ENCODE peak calls at places on chromosomes 5 and 9, in ten cellular contexts. B, T, D, R, L, V, U, M, X and O are unnamed samples.

GRCh38 chr9:37436540-37436939 is 14.0 kb downstream of the GRHPR start:
- DNase-seq in V (no peak), T (no peak), D (no peak), M (peak), U (no peak), B (no peak), R (no peak), L (no peak), X (no peak), O (no peak)

GRCh38 chr9:93372391-93372790 is 79.1 kb upstream of the FAM120A start:
- DNase-seq in M (no peak), V (no peak), T (no peak), U (no peak), D (no peak), B (no peak), R (no peak), X (no peak), L (no peak), O (no peak)

GRCh38 chr9:119164716-119165115 is 204.5 kb downstream of the BRINP1 start:
- DNase-seq in R (no peak), T (no peak), L (no peak), V (no peak), B (no peak), D (no peak), U (no peak), X (no peak), M (no peak), O (no peak)

GRCh38 chr5:151691706-151692105 is 5.0 kb upstream of the SPARC start:
- DNase-seq in R (peak), B (no peak), L (no peak), T (no peak), V (no peak), D (no peak), U (no peak), X (no peak), M (no peak), O (no peak)

GRCh38 chr9:105359899-105360298 is 87.9 kb upstream of the FSD1L start:
- DNase-seq in V (no peak), X (peak), B (peak), R (peak), T (no peak), U (no peak), L (no peak), D (peak), M (no peak), O (peak)

GRCh38 chr9:136881691-136882108 is 4.6 kb upstream of the TRAF2 start:
- DNase-seq in X (peak), D (no peak), M (no peak), V (no peak), B (peak), T (peak), U (peak), R (peak), L (no peak), O (no peak)

GRCh38 chr5:31161772-31162171 is 31.7 kb upstream of the CDH6 start:
- DNase-seq in T (no peak), U (no peak), V (peak), M (no peak), D (peak), L (no peak), R (peak), X (no peak), B (no peak), O (no peak)

GRCh38 chr5:82325155-82325554 is 47.0 kb upstream of the RPS23 start:
- DNase-seq in L (no peak), X (no peak), M (no peak), T (no peak), R (no peak), U (no peak), B (no peak), V (no peak), D (no peak), O (no peak)

GRCh38 chr5:6311568-6312501 is 66.5 kb downstream of the MED10 start:
- DNase-seq in R (no peak), U (no peak), T (no peak), V (no peak), X (no peak), M (peak), D (no peak), B (no peak), L (no peak), O (no peak)

GRCh38 chr5:150350524-150351344 is 6.8 kb upstream of the TCOF1 start:
- DNase-seq in M (peak), L (peak), U (peak), R (peak), V (peak), X (peak), B (peak), T (peak), D (peak), O (peak)

GRCh38 chr5:122091942-122092600 is 14.0 kb upstream of the LOX start:
- DNase-seq in V (peak), R (peak), M (no peak), U (no peak), L (no peak), X (peak), D (peak), T (no peak), B (peak), O (peak)

GRCh38 chr9:118029425-118029824 is 325.2 kb downstream of the TLR4 start:
- DNase-seq in L (no peak), X (no peak), U (no peak), B (no peak), M (no peak), R (no peak), T (no peak), D (no peak), V (peak), O (no peak)

GRCh38 chr9:118038713-118039112 is 334.5 kb downstream of the TLR4 start:
- DNase-seq in X (no peak), U (no peak), D (no peak), B (no peak), T (no peak), R (no peak), L (no peak), V (no peak), M (no peak), O (no peak)

GRCh38 chr9:118034701-118035100 is 330.5 kb downstream of the TLR4 start:
- DNase-seq in U (no peak), B (no peak), D (no peak), V (no peak), X (no peak), M (no peak), R (no peak), T (no peak), L (no peak), O (no peak)
- TF ChIP-seq CTCF in U (no peak), B (no peak), D (no peak), V (no peak), X (no peak), M (no peak), R (no peak), T (no peak), L (no peak), O (no peak)

GRCh38 chr5:126867237-126867636 is 90.3 kb downstream of the LMNB1 start:
- DNase-seq in X (no peak), D (no peak), B (no peak), U (no peak), V (no peak), M (no peak), R (no peak), L (no peak), T (no peak), O (no peak)

GRCh38 chr5:126868338-126868737 is 91.4 kb downstream of the LMNB1 start:
- DNase-seq in V (no peak), B (no peak), L (no peak), T (no peak), X (no peak), M (no peak), U (no peak), R (no peak), D (no peak), O (no peak)

GRCh38 chr5:126871441-126871840 is 94.5 kb downstream of the LMNB1 start:
- DNase-seq in B (peak), U (no peak), D (no peak), R (no peak), V (peak), X (peak), M (no peak), L (no peak), T (no peak), O (peak)

GRCh38 chr5:126866837-126867236 is 89.9 kb downstream of the LMNB1 start:
- DNase-seq in M (no peak), V (no peak), B (no peak), R (no peak), U (no peak), X (peak), T (no peak), D (no peak), L (no peak), O (no peak)

GRCh38 chr5:126868961-126869451 is 92.1 kb downstream of the LMNB1 start:
- DNase-seq in L (no peak), D (peak), U (peak), V (peak), X (peak), T (no peak), R (peak), B (peak), M (peak), O (no peak)
- H3K4me3 ChIP-seq in L (no peak), D (peak), U (no peak), V (no peak), X (no peak), T (no peak), R (peak), B (no peak), M (no peak), O (no peak)

DNA sequence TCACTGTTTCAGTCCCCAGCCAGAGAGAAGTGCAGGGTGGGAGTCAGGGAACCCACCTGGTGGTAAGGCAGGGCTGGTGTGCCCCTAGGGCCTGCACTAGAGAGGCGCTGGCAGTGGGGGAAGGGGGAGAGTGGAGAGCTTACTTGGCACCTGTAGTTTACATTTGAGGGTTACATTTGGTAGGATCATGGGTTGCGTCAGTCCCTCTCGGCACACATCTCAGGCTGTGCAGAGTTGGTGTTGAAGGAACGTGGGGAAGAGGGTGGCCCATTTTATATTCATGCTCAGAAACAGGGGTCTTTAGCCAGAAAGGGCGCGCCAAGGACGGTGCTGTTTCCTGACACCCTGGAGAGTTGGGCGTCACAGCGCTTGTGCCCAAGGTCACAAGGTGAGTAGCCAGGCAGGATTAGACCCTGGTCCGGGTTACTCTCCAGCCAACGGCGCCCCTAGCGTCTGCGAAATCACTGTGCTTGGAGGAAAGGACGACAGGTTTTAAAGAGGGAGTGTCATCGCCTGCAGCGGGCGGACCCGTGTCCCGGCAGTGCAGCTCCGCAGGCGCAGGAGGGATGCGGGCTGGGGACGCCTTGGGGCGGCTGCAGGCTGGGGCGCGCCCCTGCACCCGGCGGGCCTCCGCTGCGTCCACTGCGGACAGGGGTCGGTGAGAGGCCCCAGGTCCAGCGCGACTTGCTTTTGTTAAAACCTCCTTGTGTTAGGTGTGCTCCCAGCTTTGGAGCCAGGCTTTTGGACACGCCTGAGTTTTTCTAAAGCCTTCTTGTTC is 272.6 kb downstream of the FANCC start:
- DNase-seq in V (peak), X (no peak), M (peak), D (no peak), T (peak), L (no peak), B (no peak), R (no peak), U (no peak), O (no peak)
- TF ChIP-seq CTCF in V (peak), X (no peak), M (peak), D (peak), T (no peak), L (peak), B (no peak), R (peak), U (no peak), O (no peak)

GRCh38 chr9:101421653-101422065 is 13.9 kb downstream of the ALDOB start:
- DNase-seq in B (no peak), T (no peak), R (peak), M (peak), X (no peak), L (no peak), D (peak), U (no peak), V (no peak), O (no peak)

GRCh38 chr9:101417977-101418376 is 17.6 kb downstream of the ALDOB start:
- DNase-seq in B (no peak), D (no peak), U (no peak), T (no peak), R (peak), M (no peak), L (no peak), V (no peak), X (no peak), O (no peak)

GRCh38 chr9:101418518-101419111 is 17.0 kb downstream of the ALDOB start:
- DNase-seq in L (no peak), U (no peak), B (peak), V (peak), R (no peak), X (no peak), M (no peak), D (peak), T (no peak), O (peak)

GRCh38 chr9:101417389-101417788 is 18.2 kb downstream of the ALDOB start:
- DNase-seq in M (no peak), X (no peak), L (no peak), V (no peak), T (no peak), R (no peak), D (no peak), B (no peak), U (no peak), O (no peak)

DNA sequence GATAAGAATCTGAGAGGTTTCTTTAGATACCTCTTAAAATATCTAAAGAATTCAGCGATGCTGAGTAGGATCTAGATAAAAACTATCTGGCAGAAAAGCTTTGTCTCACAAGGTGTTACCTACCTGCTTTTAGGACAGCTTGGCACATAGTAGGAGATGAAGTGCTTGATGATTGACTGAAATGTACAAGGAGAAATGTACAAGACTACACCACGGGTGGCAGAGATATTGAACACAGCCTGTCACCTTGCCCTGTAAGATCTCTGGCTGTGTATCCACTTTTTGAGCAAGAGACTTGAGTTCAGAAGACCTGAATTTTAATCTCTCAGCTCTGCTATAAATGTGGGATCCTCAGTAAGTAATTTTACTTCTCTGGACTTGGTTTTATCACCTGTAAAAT is 15.7 kb downstream of the ALDOB start:
- DNase-seq in X (no peak), T (no peak), U (no peak), V (no peak), R (no peak), B (no peak), M (no peak), D (no peak), L (no peak), O (no peak)
- H3K4me3 ChIP-seq in X (no peak), T (no peak), U (no peak), V (no peak), R (no peak), B (no peak), M (no peak), D (no peak), L (no peak), O (no peak)

GRCh38 chr9:99299214-99300102 is 77.4 kb downstream of the SEC61B start:
- DNase-seq in V (peak), M (no peak), L (no peak), B (peak), X (peak), D (peak), R (peak), T (no peak), U (no peak), O (peak)
- TF ChIP-seq CTCF in V (no peak), M (peak), L (no peak), B (peak), X (no peak), D (peak), R (peak), T (no peak), U (no peak), O (peak)

DNA sequence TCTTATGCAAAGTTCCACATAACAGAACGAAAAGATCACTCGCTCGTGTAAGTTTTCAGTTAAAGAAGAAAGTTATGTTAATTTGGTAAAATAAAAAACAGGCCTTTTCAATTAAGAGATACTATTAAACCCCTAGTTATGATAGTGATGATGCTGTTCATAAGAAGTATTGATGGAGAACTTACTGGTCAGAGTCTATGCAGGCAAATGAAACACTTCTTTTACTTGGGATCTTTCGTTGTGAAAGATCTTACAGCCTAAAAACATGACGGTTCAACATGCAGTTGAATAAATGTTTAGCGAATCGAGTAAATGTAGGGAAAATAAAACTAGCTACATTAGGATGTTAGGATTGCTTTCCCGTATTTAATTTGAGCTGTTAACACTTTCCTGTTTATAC is 2.0 kb downstream of the RHOBTB3 start:
- DNase-seq in V (no peak), D (peak), T (no peak), B (no peak), M (no peak), U (no peak), R (no peak), L (no peak), X (no peak), O (no peak)
- H3K4me3 ChIP-seq in V (no peak), D (peak), T (no peak), B (peak), M (peak), U (no peak), R (peak), L (peak), X (peak), O (peak)